ENCODE peak calls at places on chromosome 20, in seven cellular contexts. D is kidney, Q is psoas muscle, S is GM12864, W is DND-41, G is fibroblast of mammary gland, O is vagina. P is an unnamed sample.

GRCh38 chr20:56978475-56978874 is 288.0 kb downstream of the BMP7 start:
- DNase-seq in D (no peak), Q (no peak), S (no peak), W (no peak), G (no peak), O (no peak), P (no peak)

GRCh38 chr20:13744403-13744802 is 40.3 kb downstream of the ESF1 start:
- DNase-seq in D (no peak), Q (no peak), S (no peak), W (no peak), G (no peak), O (no peak), P (no peak)

GRCh38 chr20:18909254-18909653 is 95.7 kb downstream of the SCP2D1 start:
- DNase-seq in D (no peak), Q (no peak), S (no peak), W (no peak), G (no peak), O (no peak), P (no peak)

GRCh38 chr20:50286609-50287008 is 96.0 kb downstream of the CEBPB start:
- DNase-seq in D (peak; percentile 85), Q (peak; percentile 81), S (peak; percentile 36), W (no peak), G (peak; percentile 95), O (peak; percentile 96), P (peak; percentile 77)

GRCh38 chr20:21344216-21344615 is 41.1 kb downstream of the XRN2 start:
- DNase-seq in D (no peak), Q (no peak), S (no peak), W (no peak), G (no peak), O (no peak), P (no peak)

GRCh38 chr20:13447385-13448180 is 191.1 kb downstream of the TASP1 start:
- DNase-seq in D (no peak), Q (no peak), S (no peak), W (no peak), G (no peak), O (no peak), P (no peak)

GRCh38 chr20:14207591-14207990 is 129.8 kb downstream of the FLRT3 start:
- DNase-seq in D (no peak), Q (no peak), S (no peak), W (no peak), G (no peak), O (no peak), P (no peak)

GRCh38 chr20:3865152-3865886 is 18.7 kb downstream of the MAVS start:
- DNase-seq in D (no peak), Q (no peak), S (no peak), W (no peak), G (no peak), O (no peak), P (no peak)

GRCh38 chr20:42041000-42041565 is 422.9 kb upstream of the CHD6 start:
- DNase-seq in D (no peak), Q (no peak), S (no peak), W (no peak), G (no peak), O (no peak), P (no peak)

GRCh38 chr20:12598894-12599293 is 409.9 kb upstream of the SPTLC3 start:
- DNase-seq in D (no peak), Q (no peak), S (no peak), W (no peak), G (no peak), O (no peak), P (no peak)

GRCh38 chr20:8423482-8423881 is 291.4 kb downstream of the PLCB1 start:
- DNase-seq in D (no peak), Q (no peak), S (no peak), W (no peak), G (no peak), O (no peak), P (no peak)

GRCh38 chr20:56361888-56362287 is 3.1 kb downstream of the FAM210B start:
- DNase-seq in D (no peak), Q (no peak), S (no peak), W (no peak), G (no peak), O (no peak), P (no peak)

GRCh38 chr20:1336699-1337387 is 7.9 kb upstream of the SDCBP2 start:
- DNase-seq in D (peak; percentile 92), Q (peak; percentile 77), S (no peak), W (peak; percentile 4), G (no peak), O (peak; percentile 89), P (no peak)

GRCh38 chr20:38764563-38765355 is 16.5 kb downstream of the ACTR5 start:
- DNase-seq in D (no peak), Q (no peak), S (no peak), W (no peak), G (peak; percentile 91), O (no peak), P (no peak)

GRCh38 chr20:49559411-49560081 is 8.4 kb downstream of the PTGIS start:
- DNase-seq in D (no peak), Q (peak; percentile 48), S (no peak), W (no peak), G (peak; percentile 98), O (peak; percentile 87), P (no peak)

GRCh38 chr20:16351415-16351814 is 221.8 kb downstream of the KIF16B start:
- DNase-seq in D (no peak), Q (peak; percentile 43), S (no peak), W (no peak), G (no peak), O (no peak), P (no peak)

GRCh38 chr20:59728722-59729430 is 124.5 kb downstream of the PHACTR3 start:
- DNase-seq in D (no peak), Q (no peak), S (no peak), W (no peak), G (no peak), O (peak; percentile 56), P (no peak)

GRCh38 chr20:12966468-12967085 is 42.2 kb upstream of the SPTLC3 start:
- DNase-seq in D (no peak), Q (no peak), S (no peak), W (no peak), G (peak; percentile 63), O (no peak), P (no peak)

GRCh38 chr20:60055740-60056139 is 97.5 kb downstream of the CDH26 start:
- DNase-seq in D (peak; percentile 70), Q (peak; percentile 51), S (no peak), W (peak; percentile 91), G (peak; percentile 25), O (no peak), P (peak; percentile 13)

GRCh38 chr20:25000268-25000801 is 7.8 kb upstream of the APMAP start:
- DNase-seq in D (peak; percentile 89), Q (peak; percentile 75), S (no peak), W (no peak), G (peak; percentile 94), O (no peak), P (no peak)
- TF ChIP-seq CTCF in D (no peak), Q (peak; percentile 22), S (no peak), W (no peak), G (no peak), O (no peak), P (no peak)

DNA sequence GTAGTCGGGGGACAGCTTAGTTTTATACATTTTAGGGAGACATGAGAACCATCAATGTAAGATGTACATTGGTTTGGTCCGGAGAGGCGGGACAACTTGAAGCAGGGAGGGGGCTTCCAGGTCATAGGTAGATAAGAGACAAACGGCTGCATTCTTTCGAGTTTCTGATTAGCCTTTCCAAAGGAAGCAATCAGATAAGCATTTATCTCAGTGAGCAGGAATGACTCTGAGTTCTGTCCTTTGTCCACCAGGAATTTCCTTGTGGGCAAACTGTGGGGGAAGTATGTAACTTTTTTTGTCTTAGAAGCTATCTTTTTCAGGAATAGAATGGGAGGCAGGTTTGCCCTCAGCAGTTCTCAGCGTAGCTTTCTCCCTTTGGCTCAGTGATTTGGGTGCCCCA is 1.4 kb downstream of the YTHDF1 start:
- DNase-seq in D (no peak), Q (no peak), S (no peak), W (no peak), G (no peak), O (no peak), P (no peak)
- H3K4me3 ChIP-seq in D (no peak overlapping the region), Q (peak overlapping the region; percentile 96), S (peak overlapping the region; percentile 82), W (peak overlapping the region; percentile 59), G (peak overlapping the region; percentile 77), O (peak overlapping the region; percentile 91), P (peak overlapping the region; percentile 96)

GRCh38 chr20:34475979-34476736 is 40.1 kb upstream of the DYNLRB1 start:
- DNase-seq in D (peak; percentile 85), Q (peak; percentile 60), S (no peak), W (no peak), G (peak; percentile 25), O (no peak), P (peak; percentile 40)

GRCh38 chr20:34468956-34469355 is 47.3 kb upstream of the DYNLRB1 start:
- DNase-seq in D (no peak), Q (no peak), S (no peak), W (no peak), G (no peak), O (no peak), P (no peak)

GRCh38 chr20:34472246-34472925 is 43.8 kb upstream of the DYNLRB1 start:
- DNase-seq in D (no peak), Q (no peak), S (no peak), W (no peak), G (peak; percentile 74), O (no peak), P (no peak)

GRCh38 chr20:34473262-34473883 is 42.8 kb upstream of the DYNLRB1 start:
- DNase-seq in D (no peak), Q (peak; percentile 37), S (no peak), W (peak; percentile 40), G (peak; percentile 66), O (no peak), P (peak; percentile 43)
- TF ChIP-seq CTCF in D (no peak), Q (peak; percentile 16), S (peak; percentile 39), W (peak; percentile 46), G (peak; percentile 26), O (no peak), P (peak; percentile 29)

DNA sequence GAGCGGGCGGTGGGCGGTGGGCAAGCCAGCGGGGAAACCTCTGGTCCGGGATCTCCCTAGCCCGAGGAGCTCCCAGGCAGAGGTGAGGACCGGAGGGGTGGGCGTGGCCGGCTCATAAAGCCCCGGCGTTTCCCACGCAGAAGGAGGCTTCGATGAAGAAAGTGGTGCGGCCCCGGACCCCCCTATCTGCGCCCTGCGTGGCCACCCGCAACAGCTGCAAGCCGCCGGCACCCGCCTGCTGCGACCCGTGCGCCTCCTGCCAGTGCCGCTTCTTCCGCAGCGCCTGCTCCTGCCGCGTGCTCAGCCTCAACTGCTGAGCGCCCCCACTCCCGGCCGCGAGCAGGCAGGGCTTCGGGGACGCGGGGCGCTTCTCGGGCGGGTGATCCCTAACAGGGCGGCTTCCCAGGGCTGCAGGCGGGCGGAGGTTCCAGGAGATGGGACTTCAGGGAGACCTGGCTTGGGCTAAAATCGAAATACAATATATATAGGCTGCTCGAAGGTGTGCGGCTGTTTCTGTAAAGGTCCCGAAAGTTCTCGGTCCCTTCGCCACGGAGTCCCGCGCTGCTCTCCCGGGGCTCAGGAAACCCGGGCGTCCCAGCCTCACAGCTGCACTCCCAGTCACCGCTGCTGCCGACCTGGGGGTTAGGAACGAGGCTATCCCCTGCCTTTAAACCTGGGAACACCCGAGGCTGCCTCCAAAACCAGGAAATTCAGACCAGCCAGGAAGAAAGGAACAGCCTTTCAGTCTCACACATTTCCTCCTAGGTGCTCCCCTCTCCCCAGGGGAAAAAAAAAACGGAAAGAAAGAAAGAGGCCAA is 27.8 kb downstream of the ASIP start:
- DNase-seq in D (peak; percentile 78), Q (peak; percentile 27), S (no peak), W (no peak), G (peak; percentile 17), O (no peak), P (no peak)
- H3K4me3 ChIP-seq in D (no peak overlapping the region), Q (peak overlapping the region; percentile 53), S (no peak overlapping the region), W (no peak overlapping the region), G (peak overlapping the region; percentile 29), O (peak overlapping the region; percentile 47), P (no peak overlapping the region)

GRCh38 chr20:6767536-6768227 is at the start of gene BMP2:
- DNase-seq in D (peak; percentile 90), Q (peak; percentile 60), S (no peak), W (no peak), G (peak; percentile 31), O (no peak), P (peak; percentile 45)
- TF ChIP-seq CTCF in D (peak; percentile 7), Q (no peak), S (no peak), W (no peak), G (no peak), O (no peak), P (no peak)